ENCODE peak calls at places on chromosomes 5 and 9, in seven cellular contexts. K is stimulated activated CD8-positive, alpha-beta memory T cell treated with anti-CD3 and anti-CD28 coated beads, Interleukin-7, amount 100 ng/mL, for 1 hour; R is stimulated activated CD4-positive, alpha-beta T cell treated with anti-CD3 and anti-CD28 coated beads, Interleukin-12 subunit alpha, Interleukin-12 subunit beta, amount 100 ng/mL, for 4 hours; X is activated CD4-positive, CD25-positive, alpha-beta regulatory T cell; M is PC-3; H is stromal cell of bone marrow; Q is stomach. I is an unnamed sample.

GRCh38 chr9:14037331-14037730 is 276.6 kb downstream of the NFIB start:
- DNase-seq in K (no peak), R (no peak), X (no peak), M (no peak), H (no peak), Q (no peak), I (no peak)

GRCh38 chr5:93598141-93598996 is 15.3 kb downstream of the NR2F1 start:
- DNase-seq in K (no peak), R (no peak), X (no peak), M (no peak), H (no peak), Q (no peak), I (no peak)

GRCh38 chr9:36543916-36544315 is 28.8 kb upstream of the MELK start:
- DNase-seq in K (no peak), R (no peak), X (no peak), M (no peak), H (no peak), Q (no peak), I (peak)

GRCh38 chr9:112273826-112274225 is 59.6 kb downstream of the PTBP3 start:
- DNase-seq in K (no peak), R (no peak), X (no peak), M (no peak), H (no peak), Q (no peak), I (no peak)

GRCh38 chr5:115584501-115584900 is 17.8 kb downstream of the TICAM2 start:
- DNase-seq in K (no peak), R (no peak), X (no peak), M (no peak), H (no peak), Q (no peak), I (no peak)

GRCh38 chr9:5884191-5884590 is 6.5 kb upstream of the MLANA start:
- DNase-seq in K (no peak), R (no peak), X (no peak), M (peak), H (no peak), Q (no peak), I (no peak)

GRCh38 chr5:168411871-168412270 is 74.4 kb upstream of the RARS1 start:
- DNase-seq in K (no peak), R (no peak), X (no peak), M (no peak), H (no peak), Q (no peak), I (no peak)

GRCh38 chr5:176595386-176595943 is 14.5 kb downstream of the GPRIN1 start:
- DNase-seq in K (no peak), R (no peak), X (no peak), M (no peak), H (no peak), Q (no peak), I (no peak)

GRCh38 chr5:140024928-140025327 is 18.2 kb downstream of the NRG2 start:
- DNase-seq in K (no peak), R (no peak), X (no peak), M (no peak), H (no peak), Q (no peak), I (no peak)

GRCh38 chr5:178661836-178662540 is 35.1 kb upstream of the CLK4 start:
- DNase-seq in K (no peak), R (no peak), X (no peak), M (no peak), H (no peak), Q (no peak), I (no peak)

GRCh38 chr5:133847301-133847700 is 121.1 kb downstream of the C5orf15 start:
- DNase-seq in K (no peak), R (no peak), X (no peak), M (no peak), H (no peak), Q (no peak), I (no peak)

GRCh38 chr9:4573634-4574391 is 83.5 kb downstream of the SLC1A1 start:
- DNase-seq in K (no peak), R (no peak), X (no peak), M (no peak), H (no peak), Q (no peak), I (no peak)

GRCh38 chr5:33074548-33074947 is 363.4 kb downstream of the NPR3 start:
- DNase-seq in K (no peak), R (no peak), X (no peak), M (peak), H (no peak), Q (no peak), I (peak)

I was measured in GM03348.